ENCODE peak calls at places on chromosome 15, in six cellular contexts. K is activated gamma-delta T cell treated with anti-CD3 and anti-CD28 coated beads, Interleukin-2, amount 50 U/mL, for 16 hours; T is MM.1S; X is RWPE1; W is 8988T; F is activated CD4-positive, alpha-beta T cell treated with anti-CD3 and anti-CD28 coated beads for 24 hours. L is an unnamed sample.

GRCh38 chr15:74780983-74781672 is 752 bp upstream of the CSK start:
- DNase-seq in T (peak; percentile 83), X (no peak), F (no peak), K (no peak), W (no peak), L (no peak)

GRCh38 chr15:71781179-71781964 is 29.0 kb upstream of the NR2E3 start:
- DNase-seq in K (no peak), X (no peak), W (no peak), T (no peak), F (no peak), L (no peak)

GRCh38 chr15:28021281-28022039 is 77.7 kb downstream of the OCA2 start:
- DNase-seq in X (peak; percentile 37), K (no peak), T (peak; percentile 25), F (no peak), W (no peak), L (no peak)

GRCh38 chr15:30984542-30984941 is 6.9 kb downstream of the MTMR10 start:
- DNase-seq in X (no peak), T (no peak), K (no peak), F (no peak), W (no peak), L (no peak)

GRCh38 chr15:57333487-57333886 is 42.8 kb upstream of the CGNL1 start:
- DNase-seq in F (no peak), K (no peak), T (no peak), X (peak; percentile 8), W (no peak), L (no peak)

GRCh38 chr15:78840661-78841060 is 29.4 kb upstream of the ADAMTS7 start:
- DNase-seq in W (no peak), K (no peak), T (no peak), X (no peak), F (no peak), L (no peak)

GRCh38 chr15:99476413-99477222 is 89.2 kb upstream of the MEF2A start:
- DNase-seq in X (peak; percentile 94), T (no peak), F (no peak), W (no peak), K (no peak), L (no peak)

GRCh38 chr15:74725241-74725774 is at the start of gene CYP1A1:
- DNase-seq in K (no peak), X (peak; percentile 27), W (no peak), T (no peak), F (peak; percentile 22), L (no peak)

GRCh38 chr15:25179673-25180511 is 225.1 kb downstream of the SNRPN start:
- DNase-seq in T (no peak), X (no peak), F (no peak), K (no peak), W (no peak), L (no peak)

GRCh38 chr15:26806161-26806560 is 33.3 kb upstream of the GABRB3 start:
- DNase-seq in F (no peak), K (no peak), X (no peak), W (no peak), T (no peak), L (no peak)

GRCh38 chr15:61974118-61974517 is 86.1 kb downstream of the VPS13C start:
- DNase-seq in W (no peak), T (peak; percentile 34), X (no peak), F (no peak), K (no peak), L (no peak)

GRCh38 chr15:80404057-80404718 is at the start of gene ARNT2:
- DNase-seq in T (peak; percentile 30), F (no peak), X (peak; percentile 10), W (peak; percentile 49), K (no peak), L (no peak)

GRCh38 chr15:76576526-76577279 is 240.1 kb downstream of the ISL2 start:
- DNase-seq in K (no peak), W (no peak), T (no peak), F (no peak), X (no peak), L (no peak)

GRCh38 chr15:70016511-70016994 is 81.2 kb downstream of the TLE3 start:
- DNase-seq in W (no peak), K (no peak), F (no peak), X (no peak), T (peak; percentile 53), L (no peak)

GRCh38 chr15:48433226-48433886 is 102.1 kb downstream of the DUT start:
- DNase-seq in T (no peak), X (no peak), F (no peak), K (no peak), W (no peak), L (no peak)

GRCh38 chr15:40279437-40280141 is 3.3 kb downstream of the ANKRD63 start:
- DNase-seq in W (peak; percentile 83), T (peak; percentile 35), X (peak; percentile 73), F (peak; percentile 58), K (peak; percentile 60), L (peak; percentile 29)

GRCh38 chr15:89417206-89417725 is 79.1 kb downstream of the RHCG start:
- DNase-seq in T (no peak), F (no peak), X (no peak), W (no peak), K (no peak), L (no peak)

GRCh38 chr15:66619152-66619903 is 53.5 kb upstream of the LCTL start:
- DNase-seq in K (no peak), X (peak; percentile 77), F (peak; percentile 9), T (peak; percentile 61), W (peak; percentile 75), L (no peak)

GRCh38 chr15:71085809-71086208 is 29.5 kb upstream of the THSD4 start:
- DNase-seq in W (no peak), F (no peak), K (no peak), X (no peak), T (no peak), L (no peak)

GRCh38 chr15:66098019-66098363 is 155.6 kb downstream of the MEGF11 start:
- DNase-seq in T (no peak), X (no peak), W (no peak), F (no peak), K (no peak), L (no peak)

GRCh38 chr15:67359431-67360082 is 105.0 kb downstream of the IQCH start:
- DNase-seq in T (no peak), K (no peak), F (no peak), W (no peak), X (no peak), L (no peak)

GRCh38 chr15:101676965-101677364 is 24.8 kb upstream of the TM2D3 start:
- DNase-seq in T (no peak), X (no peak), K (no peak), W (no peak), F (no peak), L (no peak)

GRCh38 chr15:62624541-62625399 is 417.8 kb upstream of the TPM1 start:
- DNase-seq in X (no peak), T (no peak), K (no peak), F (no peak), W (no peak), L (no peak)

GRCh38 chr15:92149469-92149868 is 244.2 kb upstream of the ST8SIA2 start:
- DNase-seq in X (no peak), F (no peak), K (no peak), W (no peak), T (no peak), L (no peak)